ENCODE peak calls at places on chromosome 11, in seven cellular contexts. B is H9, D is fibroblast of pulmonary artery, O is pancreas, P is ovary, V is osteocyte, N is lung. K is an unnamed sample.

GRCh38 chr11:88626216-88626615 is 288.7 kb upstream of the CTSC start:
- DNase-seq in B (no peak), D (no peak), O (no peak), P (no peak), V (no peak), N (no peak), K (no peak)

GRCh38 chr11:96339704-96340554 is 3.1 kb downstream of the MAML2 start:
- DNase-seq in B (no peak), D (peak), O (no peak), P (no peak), V (no peak), N (no peak), K (no peak)

GRCh38 chr11:86804871-86805415 is 4.6 kb downstream of the PRSS23 start:
- DNase-seq in B (no peak), D (peak), O (no peak), P (no peak), V (no peak), N (no peak), K (no peak)

GRCh38 chr11:117193130-117194020 is 5.8 kb upstream of the TAGLN start:
- DNase-seq in B (no peak), D (no peak), O (no peak), P (peak), V (no peak), N (no peak), K (no peak)

GRCh38 chr11:68164437-68164836 is 43.2 kb upstream of the CHKA start:
- DNase-seq in B (no peak), D (peak), O (no peak), P (no peak), V (no peak), N (no peak), K (no peak)

GRCh38 chr11:60633645-60634044 is 65.8 kb upstream of the MS4A8 start:
- DNase-seq in B (no peak), D (no peak), O (no peak), P (no peak), V (no peak), N (no peak), K (no peak)

GRCh38 chr11:16812274-16812673 is 73.8 kb downstream of the C11orf58 start:
- DNase-seq in B (no peak), D (no peak), O (no peak), P (no peak), V (no peak), N (no peak), K (no peak)

GRCh38 chr11:125892071-125892470 is 4.6 kb downstream of the HYLS1 start:
- DNase-seq in B (no peak), D (no peak), O (no peak), P (no peak), V (no peak), N (no peak), K (no peak)

GRCh38 chr11:3854660-3854976 is 846 bp upstream of the STIM1 start:
- DNase-seq in B (no peak), D (no peak), O (no peak), P (no peak), V (no peak), N (no peak), K (no peak)

GRCh38 chr11:6414874-6415328 is 4.0 kb downstream of the APBB1 start:
- DNase-seq in B (no peak), D (no peak), O (no peak), P (no peak), V (no peak), N (no peak), K (no peak)

GRCh38 chr11:61325649-61326414 is 7.1 kb downstream of the DDB1 start:
- DNase-seq in B (no peak), D (peak), O (no peak), P (no peak), V (no peak), N (no peak), K (no peak)

GRCh38 chr11:47378836-47379170 is 456 bp upstream of the SPI1 start:
- DNase-seq in B (no peak), D (no peak), O (no peak), P (no peak), V (no peak), N (no peak), K (no peak)

GRCh38 chr11:12269104-12269441 is 108.3 kb upstream of the PARVA start:
- DNase-seq in B (no peak), D (peak), O (peak), P (no peak), V (peak), N (peak), K (no peak)

GRCh38 chr11:76706667-76707066 is 36.1 kb upstream of the LRRC32 start:
- DNase-seq in B (no peak), D (no peak), O (no peak), P (no peak), V (no peak), N (no peak), K (no peak)

GRCh38 chr11:62502030-62502730 is 44.4 kb downstream of the AHNAK start:
- DNase-seq in B (no peak), D (no peak), O (no peak), P (no peak), V (no peak), N (no peak), K (no peak)

GRCh38 chr11:130159657-130160459 is at the start of gene ST14:
- DNase-seq in B (peak), D (no peak), O (peak), P (no peak), V (no peak), N (peak), K (no peak)

GRCh38 chr11:70473186-70473872 is 75.0 kb downstream of the CTTN start:
- DNase-seq in B (no peak), D (no peak), O (no peak), P (no peak), V (no peak), N (no peak), K (no peak)

GRCh38 chr11:2830886-2831285 is 54.7 kb downstream of the CDKN1C start:
- DNase-seq in B (no peak), D (no peak), O (no peak), P (peak), V (no peak), N (no peak), K (no peak)

GRCh38 chr11:125433454-125434121 is 62.5 kb downstream of the FEZ1 start:
- DNase-seq in B (peak), D (peak), O (no peak), P (no peak), V (no peak), N (no peak), K (no peak)

GRCh38 chr11:112579282-112579681 is 318.6 kb upstream of the PLET1 start:
- DNase-seq in B (no peak), D (no peak), O (no peak), P (no peak), V (no peak), N (no peak), K (no peak)

GRCh38 chr11:33606762-33607161 is 93.9 kb downstream of the C11orf91 start:
- DNase-seq in B (no peak), D (no peak), O (no peak), P (no peak), V (no peak), N (no peak), K (no peak)

GRCh38 chr11:57432017-57432590 is 5.2 kb upstream of the SLC43A3 start:
- DNase-seq in B (no peak), D (no peak), O (no peak), P (no peak), V (no peak), N (no peak), K (no peak)

GRCh38 chr11:123219066-123219697 is 24.1 kb upstream of the CLMP start:
- DNase-seq in B (no peak), D (no peak), O (no peak), P (no peak), V (no peak), N (no peak), K (no peak)

GRCh38 chr11:120386318-120386717 is 50.1 kb downstream of the ARHGEF12 start:
- DNase-seq in B (no peak), D (no peak), O (no peak), P (no peak), V (no peak), N (no peak), K (no peak)

GRCh38 chr11:102306048-102306575 is 11.2 kb upstream of the BIRC3 start:
- DNase-seq in B (no peak), D (no peak), O (no peak), P (no peak), V (no peak), N (peak), K (no peak)

GRCh38 chr11:2093575-2094353 is 45.4 kb downstream of the IGF2 start:
- DNase-seq in B (no peak), D (peak), O (no peak), P (no peak), V (no peak), N (no peak), K (no peak)

GRCh38 chr11:88344869-88345268 is 7.3 kb upstream of the CTSC start:
- DNase-seq in B (no peak), D (no peak), O (no peak), P (no peak), V (no peak), N (no peak), K (no peak)

GRCh38 chr11:130571519-130571918 is 123.1 kb downstream of the ADAMTS15 start:
- DNase-seq in B (no peak), D (no peak), O (no peak), P (no peak), V (no peak), N (no peak), K (no peak)

GRCh38 chr11:73416711-73417265 is 40.6 kb downstream of the RELT start:
- DNase-seq in B (no peak), D (peak), O (no peak), P (no peak), V (no peak), N (no peak), K (no peak)

GRCh38 chr11:57055780-57056179 is 67.1 kb downstream of the OR5AK2 start:
- DNase-seq in B (no peak), D (no peak), O (no peak), P (no peak), V (no peak), N (no peak), K (no peak)

GRCh38 chr11:118820412-118821357 is 29.7 kb upstream of the DDX6 start:
- DNase-seq in B (peak), D (no peak), O (peak), P (no peak), V (no peak), N (peak), K (peak)

GRCh38 chr11:103433380-103433779 is 324.2 kb downstream of the DYNC2H1 start:
- DNase-seq in B (no peak), D (peak), O (no peak), P (no peak), V (no peak), N (no peak), K (no peak)

GRCh38 chr11:116703421-116703820 is 69.4 kb downstream of the BUD13 start:
- DNase-seq in B (peak), D (peak), O (no peak), P (no peak), V (no peak), N (no peak), K (no peak)

GRCh38 chr11:85889676-85890579 is 34.7 kb downstream of the CCDC83 start:
- DNase-seq in B (no peak), D (peak), O (no peak), P (no peak), V (no peak), N (no peak), K (no peak)

GRCh38 chr11:15742626-15743243 is 613.6 kb downstream of the SOX6 start:
- DNase-seq in B (no peak), D (peak), O (no peak), P (no peak), V (no peak), N (no peak), K (no peak)

GRCh38 chr11:75524576-75525432 is 937 bp downstream of the GDPD5 start:
- DNase-seq in B (peak), D (no peak), O (peak), P (peak), V (no peak), N (no peak), K (no peak)

GRCh38 chr11:6601041-6601461 is 2.4 kb downstream of the RRP8 start:
- DNase-seq in B (no peak), D (no peak), O (no peak), P (no peak), V (peak), N (no peak), K (peak)

GRCh38 chr11:59172345-59173079 is 580 bp downstream of the DTX4 start:
- DNase-seq in B (peak), D (no peak), O (peak), P (peak), V (no peak), N (peak), K (no peak)

GRCh38 chr11:2387266-2387982 is 10.3 kb downstream of the CD81 start:
- DNase-seq in B (no peak), D (peak), O (no peak), P (no peak), V (no peak), N (no peak), K (no peak)

GRCh38 chr11:66068923-66069714 is 953 bp upstream of the PACS1 start:
- DNase-seq in B (no peak), D (peak), O (peak), P (peak), V (peak), N (no peak), K (peak)

GRCh38 chr11:66067640-66068039 is 2.4 kb upstream of the PACS1 start:
- DNase-seq in B (no peak), D (no peak), O (no peak), P (no peak), V (peak), N (no peak), K (no peak)

GRCh38 chr11:66066751-66067150 is 3.3 kb upstream of the PACS1 start:
- DNase-seq in B (no peak), D (no peak), O (no peak), P (no peak), V (no peak), N (no peak), K (no peak)

GRCh38 chr11:66069715-66070603 is at the start of gene PACS1:
- DNase-seq in B (peak), D (peak), O (peak), P (peak), V (peak), N (peak), K (peak)

DNA sequence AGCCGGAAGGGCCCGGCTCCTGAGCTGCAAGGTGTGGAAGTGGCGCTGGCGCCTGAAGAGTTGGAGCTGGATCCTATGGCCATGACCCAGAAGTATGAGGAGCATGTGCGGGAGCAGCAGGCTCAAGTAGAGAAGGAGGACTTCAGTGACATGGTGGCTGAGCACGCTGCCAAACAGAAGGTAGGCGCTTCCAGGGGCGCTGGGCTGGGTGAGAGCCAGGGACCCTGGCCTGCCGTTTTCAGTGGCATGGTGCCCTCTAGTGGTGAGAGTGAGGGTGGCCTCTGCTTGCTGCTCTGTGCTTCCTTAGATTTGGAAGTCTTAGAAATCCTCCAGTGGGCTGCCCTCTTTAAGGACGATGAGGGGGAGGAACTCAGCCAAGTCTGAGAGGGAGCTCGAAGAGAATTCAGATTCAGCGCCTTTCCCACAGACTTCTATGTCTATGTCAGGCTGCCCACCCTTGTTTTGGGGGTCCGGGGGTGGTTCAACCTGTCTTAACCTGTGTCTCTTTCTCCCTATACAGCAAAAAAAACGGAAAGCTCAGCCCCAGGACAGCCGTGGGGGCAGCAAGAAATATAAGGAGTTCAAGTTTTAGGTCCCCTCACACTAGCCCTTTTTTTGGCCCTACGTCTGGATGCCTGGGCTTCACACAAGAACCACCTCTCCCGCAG is 1.8 kb upstream of the PACS1 start:
- DNase-seq in B (peak), D (peak), O (peak), P (peak), V (peak), N (peak), K (peak)
- TF ChIP-seq CTCF in B (peak), D (peak), O (peak), P (peak), V (peak), N (peak), K (peak)

GRCh38 chr11:19736831-19737230 is 24.2 kb downstream of the NAV2 start:
- DNase-seq in B (no peak), D (no peak), O (no peak), P (no peak), V (no peak), N (no peak), K (no peak)

GRCh38 chr11:19734171-19734570 is 21.5 kb downstream of the NAV2 start:
- DNase-seq in B (no peak), D (no peak), O (no peak), P (no peak), V (no peak), N (no peak), K (no peak)

GRCh38 chr11:19737575-19737974 is 24.9 kb downstream of the NAV2 start:
- DNase-seq in B (no peak), D (no peak), O (no peak), P (no peak), V (no peak), N (no peak), K (no peak)

GRCh38 chr11:19738124-19738523 is 25.5 kb downstream of the NAV2 start:
- DNase-seq in B (no peak), D (no peak), O (no peak), P (no peak), V (no peak), N (no peak), K (no peak)

GRCh38 chr11:19735512-19735911 is 22.9 kb downstream of the NAV2 start:
- DNase-seq in B (no peak), D (peak), O (no peak), P (no peak), V (no peak), N (no peak), K (no peak)
- TF ChIP-seq CTCF in B (no peak), D (peak), O (no peak), P (no peak), V (peak), N (no peak), K (no peak)

DNA sequence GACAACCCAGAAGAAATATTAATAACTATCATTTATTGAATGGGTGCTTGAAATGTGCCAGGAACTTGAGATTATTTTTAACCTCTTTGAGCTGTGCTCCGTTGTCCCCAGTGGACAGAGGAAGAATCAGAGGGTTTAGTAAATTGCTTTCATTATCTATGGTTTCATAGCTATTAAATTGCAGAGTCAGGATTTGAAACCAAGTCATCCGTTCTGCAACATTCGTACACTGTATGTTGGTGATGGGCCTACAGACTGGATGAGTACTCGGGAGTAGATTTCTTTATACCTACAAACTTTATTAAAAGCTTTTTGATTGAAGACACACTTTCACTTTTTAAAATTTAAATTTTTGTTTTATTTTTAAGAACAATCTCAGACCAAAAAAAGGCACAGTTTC is 4.9 kb downstream of the HSD17B12 start:
- DNase-seq in B (no peak), D (no peak), O (no peak), P (no peak), V (no peak), N (no peak), K (no peak)
- TF ChIP-seq CTCF in B (no peak), D (peak), O (no peak), P (no peak), V (no peak), N (no peak), K (no peak)

GRCh38 chr11:66986178-66986545 is 11.1 kb downstream of the C11orf86 start:
- DNase-seq in B (no peak), D (no peak), O (peak), P (no peak), V (no peak), N (no peak), K (no peak)

GRCh38 chr11:66983275-66983924 is 8.3 kb downstream of the C11orf86 start:
- DNase-seq in B (no peak), D (no peak), O (no peak), P (no peak), V (no peak), N (no peak), K (no peak)

GRCh38 chr11:66985508-66986177 is 10.5 kb downstream of the C11orf86 start:
- DNase-seq in B (no peak), D (no peak), O (peak), P (no peak), V (no peak), N (no peak), K (no peak)

GRCh38 chr11:66988238-66988637 is 13.1 kb downstream of the C11orf86 start:
- DNase-seq in B (no peak), D (no peak), O (no peak), P (no peak), V (no peak), N (no peak), K (no peak)

GRCh38 chr11:66987158-66987620 is 12.1 kb downstream of the C11orf86 start:
- DNase-seq in B (peak), D (no peak), O (no peak), P (no peak), V (no peak), N (no peak), K (no peak)
- TF ChIP-seq CTCF in B (no peak), D (no peak), O (no peak), P (no peak), V (no peak), N (no peak), K (no peak)

K was measured in right atrium auricular region.